ENCODE peak calls at places on chromosomes 13 and 19, in eight cellular contexts. One of them, this sample, is unnamed.

GRCh38 chr13:48976677-48977625 is 1.2 kb downstream of the FNDC3A start:
- DNase-seq in iris pigment epithelial cell: peak; percentile 20
- DNase-seq in cardiac fibroblast: peak; percentile 6
- DNase-seq in body of pancreas: no peak
- DNase-seq in AG09319: no peak
- DNase-seq in stimulated activated CD8-positive, alpha-beta memory T cell treated with anti-CD3 and anti-CD28 coated beads, Interleukin-7, amount 100 ng/mL, for 24 hours: no peak
- DNase-seq in cardiac muscle cell: no peak
- DNase-seq in Caki2: no peak
- DNase-seq in this sample: no peak

GRCh38 chr13:109256866-109257760 is 529.3 kb downstream of the IRS2 start:
- DNase-seq in cardiac muscle cell: peak; percentile 98
- DNase-seq in AG09319: peak; percentile 81
- DNase-seq in body of pancreas: no peak
- DNase-seq in cardiac fibroblast: peak; percentile 98
- DNase-seq in iris pigment epithelial cell: peak; percentile 99
- DNase-seq in stimulated activated CD8-positive, alpha-beta memory T cell treated with anti-CD3 and anti-CD28 coated beads, Interleukin-7, amount 100 ng/mL, for 24 hours: no peak
- DNase-seq in Caki2: peak; percentile 85
- DNase-seq in this sample: no peak

GRCh38 chr19:55495646-55496349 is 7.6 kb downstream of the SSC5D start:
- DNase-seq in cardiac muscle cell: no peak
- DNase-seq in cardiac fibroblast: no peak
- DNase-seq in Caki2: no peak
- DNase-seq in body of pancreas: no peak
- DNase-seq in stimulated activated CD8-positive, alpha-beta memory T cell treated with anti-CD3 and anti-CD28 coated beads, Interleukin-7, amount 100 ng/mL, for 24 hours: no peak
- DNase-seq in iris pigment epithelial cell: no peak
- DNase-seq in AG09319: no peak
- DNase-seq in this sample: no peak

GRCh38 chr19:5038631-5039271 is 69.8 kb downstream of the KDM4B start:
- DNase-seq in body of pancreas: no peak
- DNase-seq in Caki2: no peak
- DNase-seq in cardiac fibroblast: peak; percentile 41
- DNase-seq in cardiac muscle cell: peak; percentile 34
- DNase-seq in iris pigment epithelial cell: peak; percentile 34
- DNase-seq in stimulated activated CD8-positive, alpha-beta memory T cell treated with anti-CD3 and anti-CD28 coated beads, Interleukin-7, amount 100 ng/mL, for 24 hours: no peak
- DNase-seq in AG09319: no peak
- DNase-seq in this sample: peak; percentile 75

GRCh38 chr19:17932485-17933338 is at the start of gene CCDC124:
- DNase-seq in cardiac muscle cell: peak; percentile 96
- DNase-seq in AG09319: peak; percentile 76
- DNase-seq in cardiac fibroblast: peak; percentile 94
- DNase-seq in iris pigment epithelial cell: peak; percentile 91
- DNase-seq in stimulated activated CD8-positive, alpha-beta memory T cell treated with anti-CD3 and anti-CD28 coated beads, Interleukin-7, amount 100 ng/mL, for 24 hours: peak; percentile 81
- DNase-seq in Caki2: peak; percentile 96
- DNase-seq in body of pancreas: peak; percentile 93
- DNase-seq in this sample: peak; percentile 97

GRCh38 chr19:6459356-6460098 is at the start of gene SLC25A23:
- DNase-seq in cardiac fibroblast: peak; percentile 85
- DNase-seq in iris pigment epithelial cell: peak; percentile 66
- DNase-seq in body of pancreas: peak; percentile 75
- DNase-seq in stimulated activated CD8-positive, alpha-beta memory T cell treated with anti-CD3 and anti-CD28 coated beads, Interleukin-7, amount 100 ng/mL, for 24 hours: no peak
- DNase-seq in cardiac muscle cell: peak; percentile 83
- DNase-seq in AG09319: peak; percentile 32
- DNase-seq in Caki2: no peak
- DNase-seq in this sample: peak; percentile 92

GRCh38 chr13:75393839-75394238 is 88.1 kb downstream of the TBC1D4 start:
- DNase-seq in cardiac muscle cell: no peak
- DNase-seq in Caki2: no peak
- DNase-seq in iris pigment epithelial cell: no peak
- DNase-seq in stimulated activated CD8-positive, alpha-beta memory T cell treated with anti-CD3 and anti-CD28 coated beads, Interleukin-7, amount 100 ng/mL, for 24 hours: no peak
- DNase-seq in AG09319: no peak
- DNase-seq in cardiac fibroblast: no peak
- DNase-seq in body of pancreas: no peak
- DNase-seq in this sample: no peak

GRCh38 chr13:53045110-53045509 is 16.5 kb downstream of the OLFM4 start:
- DNase-seq in iris pigment epithelial cell: no peak
- DNase-seq in cardiac muscle cell: no peak
- DNase-seq in AG09319: no peak
- DNase-seq in Caki2: no peak
- DNase-seq in stimulated activated CD8-positive, alpha-beta memory T cell treated with anti-CD3 and anti-CD28 coated beads, Interleukin-7, amount 100 ng/mL, for 24 hours: no peak
- DNase-seq in cardiac fibroblast: no peak
- DNase-seq in body of pancreas: peak; percentile 31
- DNase-seq in this sample: no peak

GRCh38 chr19:7191946-7192691 is 102.1 kb downstream of the INSR start:
- DNase-seq in cardiac muscle cell: no peak
- DNase-seq in AG09319: no peak
- DNase-seq in iris pigment epithelial cell: no peak
- DNase-seq in body of pancreas: no peak
- DNase-seq in cardiac fibroblast: no peak
- DNase-seq in stimulated activated CD8-positive, alpha-beta memory T cell treated with anti-CD3 and anti-CD28 coated beads, Interleukin-7, amount 100 ng/mL, for 24 hours: no peak
- DNase-seq in Caki2: no peak
- DNase-seq in this sample: no peak

GRCh38 chr19:28556371-28556770 is 656.6 kb downstream of the UQCRFS1 start:
- DNase-seq in stimulated activated CD8-positive, alpha-beta memory T cell treated with anti-CD3 and anti-CD28 coated beads, Interleukin-7, amount 100 ng/mL, for 24 hours: no peak
- DNase-seq in iris pigment epithelial cell: no peak
- DNase-seq in cardiac fibroblast: no peak
- DNase-seq in cardiac muscle cell: no peak
- DNase-seq in Caki2: no peak
- DNase-seq in body of pancreas: no peak
- DNase-seq in AG09319: no peak
- DNase-seq in this sample: no peak

GRCh38 chr13:21546372-21546771 is 57.6 kb downstream of the MICU2 start:
- DNase-seq in iris pigment epithelial cell: peak; percentile 59
- DNase-seq in AG09319: no peak
- DNase-seq in cardiac fibroblast: peak; percentile 19
- DNase-seq in stimulated activated CD8-positive, alpha-beta memory T cell treated with anti-CD3 and anti-CD28 coated beads, Interleukin-7, amount 100 ng/mL, for 24 hours: no peak
- DNase-seq in body of pancreas: no peak
- DNase-seq in cardiac muscle cell: peak; percentile 32
- DNase-seq in Caki2: no peak
- DNase-seq in this sample: peak; percentile 36

GRCh38 chr13:19153782-19154450 is 27.7 kb downstream of the TUBA3C start:
- DNase-seq in Caki2: no peak
- DNase-seq in iris pigment epithelial cell: no peak
- DNase-seq in stimulated activated CD8-positive, alpha-beta memory T cell treated with anti-CD3 and anti-CD28 coated beads, Interleukin-7, amount 100 ng/mL, for 24 hours: peak; percentile 1
- DNase-seq in body of pancreas: no peak
- DNase-seq in cardiac muscle cell: no peak
- DNase-seq in cardiac fibroblast: no peak
- DNase-seq in AG09319: no peak
- DNase-seq in this sample: no peak

GRCh38 chr19:16085115-16085514 is 8.8 kb downstream of the TPM4 start:
- DNase-seq in iris pigment epithelial cell: peak; percentile 36
- DNase-seq in cardiac fibroblast: no peak
- DNase-seq in Caki2: peak; percentile 59
- DNase-seq in stimulated activated CD8-positive, alpha-beta memory T cell treated with anti-CD3 and anti-CD28 coated beads, Interleukin-7, amount 100 ng/mL, for 24 hours: no peak
- DNase-seq in cardiac muscle cell: peak; percentile 40
- DNase-seq in AG09319: no peak
- DNase-seq in body of pancreas: no peak
- DNase-seq in this sample: no peak

GRCh38 chr19:55598034-55598433 is 1.3 kb downstream of the FIZ1 start:
- DNase-seq in Caki2: no peak
- DNase-seq in cardiac fibroblast: no peak
- DNase-seq in iris pigment epithelial cell: no peak
- DNase-seq in body of pancreas: no peak
- DNase-seq in cardiac muscle cell: no peak
- DNase-seq in stimulated activated CD8-positive, alpha-beta memory T cell treated with anti-CD3 and anti-CD28 coated beads, Interleukin-7, amount 100 ng/mL, for 24 hours: no peak
- DNase-seq in AG09319: no peak
- DNase-seq in this sample: no peak

GRCh38 chr13:107301724-107302374 is 733.9 kb upstream of the ARGLU1 start:
- DNase-seq in iris pigment epithelial cell: peak; percentile 48
- DNase-seq in cardiac muscle cell: peak; percentile 44
- DNase-seq in cardiac fibroblast: peak; percentile 16
- DNase-seq in Caki2: no peak
- DNase-seq in stimulated activated CD8-positive, alpha-beta memory T cell treated with anti-CD3 and anti-CD28 coated beads, Interleukin-7, amount 100 ng/mL, for 24 hours: no peak
- DNase-seq in body of pancreas: no peak
- DNase-seq in AG09319: no peak
- DNase-seq in this sample: peak; percentile 63

GRCh38 chr13:44271031-44271433 is 102.6 kb upstream of the SERP2 start:
- DNase-seq in iris pigment epithelial cell: peak; percentile 84
- DNase-seq in cardiac muscle cell: no peak
- DNase-seq in body of pancreas: no peak
- DNase-seq in AG09319: no peak
- DNase-seq in cardiac fibroblast: peak; percentile 23
- DNase-seq in Caki2: no peak
- DNase-seq in stimulated activated CD8-positive, alpha-beta memory T cell treated with anti-CD3 and anti-CD28 coated beads, Interleukin-7, amount 100 ng/mL, for 24 hours: no peak
- DNase-seq in this sample: no peak

GRCh38 chr13:20633802-20634201 is 66.8 kb downstream of the IFT88 start:
- DNase-seq in stimulated activated CD8-positive, alpha-beta memory T cell treated with anti-CD3 and anti-CD28 coated beads, Interleukin-7, amount 100 ng/mL, for 24 hours: no peak
- DNase-seq in body of pancreas: no peak
- DNase-seq in cardiac fibroblast: no peak
- DNase-seq in Caki2: no peak
- DNase-seq in AG09319: no peak
- DNase-seq in cardiac muscle cell: no peak
- DNase-seq in iris pigment epithelial cell: no peak
- DNase-seq in this sample: no peak

GRCh38 chr13:111491659-111492058 is 171.2 kb downstream of the TEX29 start:
- DNase-seq in Caki2: no peak
- DNase-seq in AG09319: no peak
- DNase-seq in iris pigment epithelial cell: no peak
- DNase-seq in stimulated activated CD8-positive, alpha-beta memory T cell treated with anti-CD3 and anti-CD28 coated beads, Interleukin-7, amount 100 ng/mL, for 24 hours: no peak
- DNase-seq in cardiac muscle cell: no peak
- DNase-seq in body of pancreas: no peak
- DNase-seq in cardiac fibroblast: no peak
- DNase-seq in this sample: no peak